ENCODE peak calls at places on chromosomes 4 and X, in four cellular contexts. C is GM12878, B is H1, N is NT2/D1. Z is an unnamed sample.
A peak's percentile ranks its signal among the peaks of the same experiment; 100 is the strongest.

GRCh38 chr4:24885342-24885741 is 27.5 kb downstream of the CCDC149 start:
- DNase-seq in C (no peak), B (no peak), N (no peak), Z (no peak)

GRCh38 chr4:56630876-56631666 is 50.0 kb downstream of the HOPX start:
- DNase-seq in C (no peak), B (no peak), N (no peak), Z (no peak)

GRCh38 chr4:96183630-96184029 is 343.7 kb downstream of the PDHA2 start:
- DNase-seq in C (no peak), B (no peak), N (no peak), Z (no peak)

GRCh38 chr4:122481766-122482405 is 25.4 kb upstream of the IL2 start:
- DNase-seq in C (no peak), B (no peak), N (no peak), Z (no peak)

GRCh38 chr4:45004847-45005565 is 278.6 kb upstream of the GNPDA2 start:
- DNase-seq in C (no peak), B (no peak), N (no peak), Z (no peak)

GRCh38 chr4:170122252-170122651 is 32.5 kb upstream of the AADAT start:
- DNase-seq in C (no peak), B (no peak), N (no peak), Z (no peak)

GRCh38 chrX:109889289-109890006 is 113.5 kb upstream of the TMEM164 start:
- DNase-seq in C (peak; percentile 26), B (no peak), N (no peak), Z (no peak)

GRCh38 chr4:40587351-40587750 is 42.3 kb downstream of the RBM47 start:
- DNase-seq in C (no peak), B (no peak), N (no peak), Z (no peak)

GRCh38 chrX:134180566-134180965 is 56.4 kb upstream of the CCDC160 start:
- DNase-seq in C (no peak), B (no peak), N (no peak), Z (no peak)

GRCh38 chr4:4542824-4543485 is 1.1 kb upstream of the STX18 start:
- DNase-seq in C (no peak), B (no peak), N (no peak), Z (no peak)

DNA sequence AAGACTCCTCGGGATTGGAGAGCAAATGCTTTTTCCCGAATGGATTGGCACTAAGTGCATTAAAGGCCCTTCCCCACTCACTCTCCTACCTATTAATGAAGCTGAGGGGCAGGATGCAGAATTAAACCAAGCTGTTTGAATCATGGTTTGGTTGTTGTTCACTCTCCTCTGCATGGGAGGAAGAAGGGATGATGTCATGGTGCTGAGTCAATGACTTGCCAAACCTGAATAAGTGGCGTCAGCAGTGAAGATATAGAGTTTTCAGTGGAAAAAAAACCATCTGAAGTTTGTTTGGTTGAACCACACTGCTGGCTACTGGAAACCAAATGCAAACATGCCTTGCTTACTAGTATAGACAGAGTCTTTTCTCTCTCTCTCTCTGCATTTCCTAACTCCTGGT is 19.8 kb upstream of the ZXDA start:
- DNase-seq in C (no peak), B (no peak), N (no peak), Z (no peak)
- TF ChIP-seq SUZ12 in C (no peak), B (no peak), N (no peak), Z (no peak)

GRCh38 chr4:152099061-152099425 is 338.2 kb upstream of the GATB start:
- DNase-seq in C (no peak), B (no peak), N (no peak), Z (no peak)

GRCh38 chr4:152099555-152099954 is 338.7 kb upstream of the GATB start:
- DNase-seq in C (no peak), B (no peak), N (no peak), Z (no peak)

GRCh38 chr4:152097371-152097770 is 336.6 kb upstream of the GATB start:
- DNase-seq in C (no peak), B (no peak), N (no peak), Z (no peak)

GRCh38 chr4:152100378-152101201 is 339.8 kb upstream of the GATB start:
- DNase-seq in C (no peak), B (no peak), N (no peak), Z (no peak)

DNA sequence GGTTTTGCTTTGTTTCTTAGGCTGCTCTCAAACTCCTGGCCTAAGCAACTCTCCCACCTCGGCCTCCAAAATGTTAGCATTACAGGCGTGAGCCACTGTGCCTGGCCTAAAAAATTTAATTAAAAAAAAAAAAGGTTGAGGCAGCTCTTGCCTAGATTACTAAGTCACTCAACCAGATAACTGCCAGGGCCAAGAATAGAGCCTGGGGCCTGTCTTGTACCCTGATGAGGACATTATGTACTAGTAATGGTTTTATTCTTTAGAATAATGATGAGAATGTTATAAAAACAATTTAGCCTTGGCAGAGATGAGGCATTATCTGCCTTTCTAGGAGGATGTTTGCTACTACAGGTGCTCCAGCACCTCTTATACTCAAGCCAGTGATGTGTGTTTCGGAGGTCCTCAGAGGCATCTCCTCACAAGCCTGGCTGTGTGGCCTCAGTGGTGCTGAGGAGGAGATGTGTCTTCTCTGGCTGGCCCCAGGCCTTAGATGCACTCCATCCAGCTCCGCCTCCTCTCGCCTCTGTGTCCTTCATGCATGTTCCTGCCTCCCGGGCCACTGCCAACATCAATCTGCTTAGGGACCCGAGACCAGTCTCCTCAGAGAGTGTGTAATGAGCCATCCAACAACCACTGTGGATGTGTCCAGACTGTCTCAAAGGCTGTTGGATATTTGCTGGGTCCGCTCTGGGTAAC is 337.7 kb upstream of the GATB start:
- DNase-seq in C (no peak), B (no peak), N (no peak), Z (no peak)
- TF ChIP-seq SUZ12 in C (no peak), B (no peak), N (no peak), Z (no peak)

GRCh38 chrX:97175147-97175546 is 291.4 kb downstream of the RPA4 start:
- DNase-seq in C (no peak), B (no peak), N (no peak), Z (no peak)
- TF ChIP-seq SUZ12 in C (no peak), B (no peak), N (no peak), Z (no peak)

GRCh38 chr4:62087706-62088105 is 887.6 kb downstream of the ADGRL3 start:
- DNase-seq in C (no peak), B (no peak), N (no peak), Z (no peak)
- TF ChIP-seq SUZ12 in C (no peak), B (no peak), N (no peak), Z (no peak)

DNA sequence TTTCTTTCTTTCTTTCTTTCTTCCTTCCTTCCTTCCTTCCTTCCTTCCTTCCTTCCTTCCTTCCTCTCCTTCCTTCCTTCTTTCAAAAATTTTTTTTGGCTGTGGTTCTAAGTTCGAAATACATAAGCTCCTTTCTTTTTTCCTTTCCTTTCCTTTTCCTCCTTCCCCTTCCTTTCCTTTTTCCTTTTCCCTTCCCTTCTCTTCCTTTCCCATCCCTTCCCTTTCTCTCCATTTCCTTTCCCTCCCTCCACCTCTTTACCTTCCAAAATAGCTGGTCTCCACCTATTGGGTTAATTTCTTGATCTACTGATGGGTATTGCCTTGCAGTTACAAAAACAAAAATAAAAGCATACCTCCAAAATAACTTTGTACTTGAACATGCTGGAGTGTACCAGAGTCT is 73.4 kb upstream of the GPRIN3 start:
- DNase-seq in C (no peak), B (no peak), N (no peak), Z (no peak)
- TF ChIP-seq SUZ12 in C (no peak), B (no peak), N (no peak), Z (no peak)

GRCh38 chrX:40100537-40101429 is 3.0 kb upstream of the BCOR start:
- DNase-seq in C (no peak), B (no peak), N (no peak), Z (no peak)

GRCh38 chrX:40102393-40103381 is 4.9 kb upstream of the BCOR start:
- DNase-seq in C (no peak), B (no peak), N (no peak), Z (no peak)

GRCh38 chrX:40099046-40099968 is 1.5 kb upstream of the BCOR start:
- DNase-seq in C (peak; percentile 66), B (no peak), N (no peak), Z (no peak)

GRCh38 chrX:40100141-40100536 is 2.4 kb upstream of the BCOR start:
- DNase-seq in C (no peak), B (no peak), N (no peak), Z (no peak)

DNA sequence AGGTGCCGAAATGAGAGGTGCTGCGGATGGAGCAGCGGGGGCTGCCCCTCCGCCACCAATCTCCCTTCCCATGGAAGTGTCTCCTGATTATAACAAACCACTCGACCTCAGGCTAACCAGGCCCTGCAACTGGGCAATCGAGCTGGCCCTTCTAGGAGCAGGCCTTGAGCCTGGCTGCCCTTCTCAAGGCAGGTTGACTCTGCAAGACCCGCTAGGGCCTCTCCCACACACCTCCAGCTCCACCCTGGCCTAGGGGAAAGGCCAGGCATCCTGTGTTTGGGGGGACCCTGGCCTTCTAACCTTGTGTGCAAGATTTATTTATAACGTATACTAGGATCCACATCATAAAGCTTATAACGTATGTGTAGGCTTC is 3.7 kb upstream of the BCOR start:
- DNase-seq in C (no peak), B (no peak), N (no peak), Z (no peak)
- TF ChIP-seq SUZ12 in C (no peak), B (no peak), N (no peak), Z (no peak)

Z was measured in HEK293T.